ENCODE peak calls at places on chromosomes 4 and X, in four cellular contexts. F, E, A and T are unnamed samples.

GRCh38 chr4:128862608-128863313 is 53.3 kb downstream of the JADE1 start:
- DNase-seq in E (peak; percentile 33), F (no peak), A (no peak), T (no peak)

GRCh38 chr4:7195138-7195510 is 2.8 kb downstream of the SORCS2 start:
- DNase-seq in A (peak; percentile 6), E (no peak), F (no peak), T (no peak)

GRCh38 chr4:101419324-101420135 is 72.2 kb upstream of the PPP3CA start:
- DNase-seq in E (peak; percentile 10), A (no peak), F (no peak), T (no peak)

GRCh38 chrX:7120578-7121219 is 26.8 kb upstream of the STS start:
- DNase-seq in E (no peak), A (no peak), F (no peak), T (no peak)

GRCh38 chrX:98357146-98357545 is 1473.4 kb downstream of the RPA4 start:
- DNase-seq in E (no peak), F (no peak), A (no peak), T (no peak)

GRCh38 chr4:80454040-80454439 is 118.5 kb downstream of the CFAP299 start:
- DNase-seq in F (no peak), A (no peak), E (no peak), T (no peak)

GRCh38 chr4:176444741-176445140 is 125.0 kb downstream of the SPCS3 start:
- DNase-seq in A (no peak), F (no peak), E (no peak), T (no peak)

GRCh38 chr4:119099227-119099910 is 36.3 kb upstream of the MYOZ2 start:
- DNase-seq in E (no peak), F (no peak), A (peak; percentile 27), T (no peak)

GRCh38 chrX:11180571-11180970 is 69.4 kb downstream of the HCCS start:
- DNase-seq in F (no peak), A (no peak), E (no peak), T (no peak)

GRCh38 chr4:37324526-37324925 is 80.0 kb downstream of the NWD2 start:
- DNase-seq in F (no peak), E (no peak), A (no peak), T (no peak)

GRCh38 chrX:13309631-13310030 is 10.2 kb downstream of the ATXN3L start:
- DNase-seq in F (no peak), A (no peak), E (no peak), T (no peak)

GRCh38 chr4:169649545-169650226 is 29.3 kb downstream of the CLCN3 start:
- DNase-seq in A (no peak), F (peak; percentile 53), E (no peak), T (no peak)

GRCh38 chr4:105061720-105062119 is 85.0 kb upstream of the TET2 start:
- DNase-seq in A (no peak), E (no peak), F (no peak), T (no peak)

GRCh38 chr4:99087887-99088484 is 602 bp downstream of the ADH5 start:
- DNase-seq in E (peak; percentile 58), F (peak; percentile 44), A (peak; percentile 39), T (peak; percentile 17)

GRCh38 chrX:9326369-9326768 is 138.5 kb upstream of the TBL1X start:
- DNase-seq in E (no peak), F (no peak), A (no peak), T (no peak)

GRCh38 chrX:16892504-16893362 is 22.6 kb upstream of the RBBP7 start:
- DNase-seq in A (peak; percentile 67), E (peak; percentile 77), F (peak; percentile 18), T (peak; percentile 87)

GRCh38 chrX:1535241-1536041 is 1.5 kb downstream of the P2RY8 start:
- DNase-seq in F (no peak), A (no peak), E (peak; percentile 60), T (no peak)

GRCh38 chr4:107094332-107094731 is 58.2 kb upstream of the DKK2 start:
- DNase-seq in A (no peak), E (no peak), F (no peak), T (no peak)

GRCh38 chr4:139333046-139333445 is 30.8 kb upstream of the NDUFC1 start:
- DNase-seq in E (no peak), F (no peak), A (no peak), T (no peak)

GRCh38 chr4:5199142-5199541 is 147.9 kb downstream of the STK32B start:
- DNase-seq in F (no peak), A (no peak), E (no peak), T (no peak)

GRCh38 chrX:17527135-17527701 is 152.2 kb downstream of the NHS start:
- DNase-seq in E (no peak), A (no peak), F (peak; percentile 58), T (no peak)

GRCh38 chrX:39705299-39705698 is 392.5 kb downstream of the BCOR start:
- DNase-seq in E (no peak), A (no peak), F (peak; percentile 67), T (peak; percentile 35)
- H3K4me3 ChIP-seq in E (no peak overlapping the region), A (no peak overlapping the region), F (no peak overlapping the region), T (no peak overlapping the region)

GRCh38 chrX:94695910-94696309 is 1021.9 kb downstream of the FAM133A start:
- DNase-seq in F (no peak), E (no peak), A (no peak), T (no peak)
- H3K36me3 ChIP-seq in F (no peaks in the 10 kb centered on the region), E (no peaks in the 10 kb centered on the region), A (no peaks in the 10 kb centered on the region), T (no peaks in the 10 kb centered on the region)

DNA sequence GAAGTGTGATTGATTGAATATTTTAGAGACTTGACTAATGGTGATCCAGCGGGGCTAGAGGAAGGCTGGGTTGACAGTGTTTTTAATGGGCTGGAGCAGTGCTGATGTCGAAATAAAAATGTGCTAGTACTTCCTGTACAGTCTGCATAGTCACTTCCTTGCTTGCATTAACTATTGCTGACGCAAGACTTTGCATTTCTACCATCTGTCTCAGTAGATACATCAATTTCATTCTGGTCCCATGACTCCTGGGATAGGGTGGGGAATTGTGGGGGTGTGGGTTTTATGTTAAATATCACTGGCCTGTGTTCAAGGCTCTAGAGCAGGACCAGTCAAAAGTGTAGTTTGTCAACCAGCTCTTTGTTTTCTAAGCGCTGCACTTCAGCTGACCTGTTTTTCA is 35.3 kb upstream of the PHEX start:
- DNase-seq in F (no peak), E (peak; percentile 41), A (no peak), T (no peak)
- H3K27ac ChIP-seq in F (no peak overlapping the region), E (no peak overlapping the region), A (no peak overlapping the region), T (no peak overlapping the region)

DNA sequence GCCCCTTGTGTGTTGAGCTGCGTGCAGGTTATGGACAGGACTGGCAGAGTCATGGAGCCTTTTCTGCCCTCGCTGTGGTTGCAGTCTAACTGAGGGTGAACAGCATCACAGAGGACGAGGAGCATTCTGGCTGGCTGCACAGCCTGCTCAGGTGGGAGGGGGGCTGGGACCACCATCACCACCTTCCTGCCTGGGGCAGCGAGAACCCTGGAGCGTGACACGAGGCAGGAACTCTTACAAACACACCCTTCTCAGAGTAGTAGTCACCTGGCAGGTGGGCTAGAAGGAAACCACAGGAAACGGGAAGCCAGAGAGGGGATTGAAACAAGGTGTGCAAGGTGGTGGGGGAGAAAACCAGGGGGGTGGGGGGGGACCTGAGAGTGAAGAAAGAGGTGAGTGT is 25.6 kb downstream of the TKTL1 start:
- DNase-seq in E (no peak), F (no peak), A (no peak), T (no peak)
- H3K4me3 ChIP-seq in E (no peak overlapping the region), F (no peak overlapping the region), A (no peak overlapping the region), T (no peak overlapping the region)

DNA sequence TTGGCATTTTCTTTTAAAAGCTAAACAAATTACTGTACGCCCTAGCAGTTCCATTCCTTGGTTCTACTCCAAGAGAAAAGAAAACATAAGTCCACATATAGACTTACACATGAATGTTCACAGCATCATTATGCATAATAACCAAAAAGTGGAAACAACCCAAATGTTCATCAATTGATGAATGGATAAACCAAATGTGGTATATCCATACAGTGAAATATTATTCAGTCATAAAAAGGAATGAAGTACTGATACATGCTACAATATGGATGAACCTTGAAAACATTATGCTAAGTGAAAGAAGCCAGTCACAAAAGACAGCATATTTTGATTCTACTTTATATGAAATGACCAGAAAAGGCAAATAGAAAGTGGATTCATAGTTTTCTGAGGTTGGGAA is 36.5 kb downstream of the MED14 start:
- DNase-seq in E (no peak), A (no peak), F (no peak), T (no peak)
- H3K36me3 ChIP-seq in E (peaks cover 43% of the 10 kb centered on the region), A (peaks cover 30% of the 10 kb centered on the region), F (peaks cover 88% of the 10 kb centered on the region), T (peaks cover 45% of the 10 kb centered on the region)